ENCODE peak calls at places on chromosomes 11 and 22, in four cellular contexts. B, D, Z and R are unnamed samples.

GRCh38 chr11:119615879-119616190 is 113.2 kb downstream of the NECTIN1 start:
- DNase-seq in B (no peak), D (no peak), Z (no peak), R (no peak)

GRCh38 chr22:41681616-41682015 is 7.1 kb downstream of the SNU13 start:
- DNase-seq in B (no peak), D (no peak), Z (no peak), R (no peak)

GRCh38 chr11:72135891-72136676 is 559 bp downstream of the FOLR3 start:
- DNase-seq in D (peak; percentile 36), Z (no peak), B (no peak), R (no peak)

GRCh38 chr22:50178471-50178864 is 7.2 kb upstream of the TRABD start:
- DNase-seq in Z (no peak), D (no peak), B (no peak), R (no peak)

GRCh38 chr11:2576536-2576935 is 123.3 kb downstream of the KCNQ1OT1 start:
- DNase-seq in Z (no peak), B (no peak), D (no peak), R (no peak)

GRCh38 chr11:287821-288327 is 1.1 kb upstream of the PGGHG start:
- DNase-seq in D (no peak), Z (no peak), B (peak; percentile 59), R (peak; percentile 56)

GRCh38 chr11:95919514-95919913 is 4.4 kb downstream of the MTMR2 start:
- DNase-seq in B (no peak), D (no peak), Z (no peak), R (no peak)

GRCh38 chr11:20670932-20671403 is 1.6 kb downstream of the NELL1 start:
- DNase-seq in Z (no peak), B (no peak), D (no peak), R (no peak)

GRCh38 chr22:23815781-23816551 is 22.8 kb downstream of the DERL3 start:
- DNase-seq in D (no peak), Z (no peak), B (no peak), R (peak; percentile 5)

GRCh38 chr11:130510407-130511006 is 62.1 kb downstream of the ADAMTS15 start:
- DNase-seq in D (peak; percentile 83), Z (no peak), B (no peak), R (no peak)

GRCh38 chr22:42717197-42717967 is 3.3 kb downstream of the A4GALT start:
- DNase-seq in B (peak; percentile 57), Z (peak; percentile 66), D (no peak), R (no peak)

GRCh38 chr22:27542602-27543001 is 259.0 kb downstream of the MN1 start:
- DNase-seq in D (no peak), B (no peak), Z (no peak), R (no peak)

GRCh38 chr11:111936045-111936400 is 1.1 kb upstream of the DIXDC1 start:
- DNase-seq in B (no peak), Z (no peak), D (peak; percentile 46), R (no peak)

GRCh38 chr11:117022526-117022925 is 75.7 kb downstream of the SIK3 start:
- DNase-seq in D (no peak), B (no peak), Z (no peak), R (no peak)

GRCh38 chr11:2515401-2516275 is 70.8 kb downstream of the KCNQ1 start:
- DNase-seq in B (no peak), Z (no peak), D (no peak), R (peak; percentile 15)

GRCh38 chr11:120384476-120384875 is 48.3 kb downstream of the ARHGEF12 start:
- DNase-seq in B (no peak), Z (no peak), D (no peak), R (peak; percentile 69)

GRCh38 chr11:96187779-96188624 is 155.0 kb downstream of the MAML2 start:
- DNase-seq in B (no peak), Z (peak; percentile 26), D (peak; percentile 85), R (no peak)

GRCh38 chr11:31844351-31844750 is 33.2 kb upstream of the PAX6 start:
- DNase-seq in Z (no peak), D (no peak), B (no peak), R (no peak)

GRCh38 chr22:38303974-38304373 is 13.3 kb downstream of the CSNK1E start:
- DNase-seq in D (no peak), Z (no peak), B (no peak), R (no peak)

GRCh38 chr22:44139773-44140172 is 41.0 kb upstream of the PARVG start:
- DNase-seq in Z (no peak), B (no peak), D (no peak), R (no peak)

GRCh38 chr11:126310229-126310991 is 6.5 kb downstream of the DCPS start:
- DNase-seq in Z (peak; percentile 60), D (peak; percentile 74), B (peak; percentile 72), R (peak; percentile 81)

GRCh38 chr11:117735350-117735977 is 61.6 kb downstream of the DSCAML1 start:
- DNase-seq in D (no peak), B (no peak), Z (no peak), R (no peak)

GRCh38 chr22:42769574-42770447 is 49.1 kb upstream of the A4GALT start:
- DNase-seq in Z (peak; percentile 51), D (peak; percentile 95), B (peak; percentile 62), R (no peak)

GRCh38 chr11:75100314-75100713 is 3.6 kb upstream of the OR2AT4 start:
- DNase-seq in Z (peak; percentile 87), B (peak; percentile 62), D (peak; percentile 81), R (no peak)

GRCh38 chr11:45041556-45041955 is 90.9 kb upstream of the TP53I11 start:
- DNase-seq in Z (no peak), D (no peak), B (no peak), R (no peak)
- TF ChIP-seq RFX5 in Z (no peak), D (no peak), B (no peak), R (no peak)

GRCh38 chr11:36037031-36037430 is 93.2 kb downstream of the LDLRAD3 start:
- DNase-seq in Z (no peak), B (no peak), D (peak; percentile 43), R (no peak)
- TF ChIP-seq RFX5 in Z (no peak), B (no peak), D (no peak), R (no peak)

GRCh38 chr11:124646148-124646547 is 23.5 kb downstream of the TBRG1 start:
- DNase-seq in Z (no peak), B (no peak), D (no peak), R (no peak)
- TF ChIP-seq RFX5 in Z (no peak), B (no peak), D (no peak), R (no peak)

GRCh38 chr11:68216171-68216938 is 3.3 kb upstream of the KMT5B start:
- DNase-seq in D (no peak), Z (no peak), B (no peak), R (no peak)
- TF ChIP-seq RFX5 in D (no peak), Z (no peak), B (no peak), R (no peak)

GRCh38 chr11:22832315-22833041 is 2.9 kb upstream of the SVIP start:
- DNase-seq in D (no peak), Z (peak; percentile 15), B (peak; percentile 32), R (no peak)
- TF ChIP-seq RFX5 in D (no peak), Z (no peak), B (no peak), R (no peak)

GRCh38 chr22:39625554-39626537 is 55.3 kb downstream of the CACNA1I start:
- DNase-seq in Z (no peak), D (no peak), B (peak; percentile 68), R (no peak)
- TF ChIP-seq RFX5 in Z (no peak), D (no peak), B (no peak), R (no peak)

DNA sequence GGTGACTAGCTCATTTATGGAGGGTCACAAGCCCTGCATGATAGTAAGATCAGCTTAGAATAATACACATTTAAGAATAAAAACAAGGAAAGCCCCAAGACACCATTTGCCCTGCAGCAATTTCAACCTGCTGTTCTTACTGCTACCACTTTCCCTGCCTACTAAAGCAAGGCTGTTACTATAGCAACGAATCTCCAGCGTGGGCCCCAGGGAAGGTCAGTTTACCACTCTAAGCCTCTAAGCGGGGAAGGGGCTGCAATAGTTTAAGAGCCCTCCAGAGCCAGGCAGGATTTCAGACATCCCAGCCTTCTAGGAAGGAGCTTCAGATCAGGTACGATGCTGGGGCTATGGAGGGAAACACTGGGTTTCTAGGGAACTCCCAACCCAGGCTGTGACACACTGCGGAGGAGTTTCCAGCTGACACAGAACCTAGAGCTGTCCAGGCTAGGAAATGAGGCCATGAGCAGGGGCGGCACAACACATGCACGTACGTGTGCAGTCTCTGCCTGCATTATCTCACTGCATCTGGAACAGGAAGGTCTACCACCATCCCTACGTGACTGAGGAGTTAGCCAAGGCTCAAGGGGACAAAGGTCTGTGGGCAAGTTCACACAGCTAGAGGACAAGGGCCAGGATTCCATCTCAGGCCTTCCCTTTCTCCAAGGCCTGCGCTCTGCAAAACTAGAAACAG is 20.5 kb downstream of the HPS4 start:
- DNase-seq in D (peak; percentile 19), B (no peak), Z (no peak), R (no peak)
- TF ChIP-seq RFX5 in D (no peak), B (no peak), Z (no peak), R (no peak)

GRCh38 chr11:6440906-6441358 is at the start of gene HPX:
- DNase-seq in D (no peak), B (no peak), Z (no peak), R (no peak)

GRCh38 chr11:6437993-6438392 is 2.8 kb downstream of the HPX start:
- DNase-seq in Z (no peak), D (no peak), B (no peak), R (no peak)

GRCh38 chr11:6442441-6442840 is 1.7 kb upstream of the HPX start:
- DNase-seq in D (no peak), Z (no peak), B (no peak), R (no peak)

GRCh38 chr11:6437423-6437822 is 3.4 kb downstream of the HPX start:
- DNase-seq in D (no peak), B (peak; percentile 30), Z (no peak), R (no peak)

DNA sequence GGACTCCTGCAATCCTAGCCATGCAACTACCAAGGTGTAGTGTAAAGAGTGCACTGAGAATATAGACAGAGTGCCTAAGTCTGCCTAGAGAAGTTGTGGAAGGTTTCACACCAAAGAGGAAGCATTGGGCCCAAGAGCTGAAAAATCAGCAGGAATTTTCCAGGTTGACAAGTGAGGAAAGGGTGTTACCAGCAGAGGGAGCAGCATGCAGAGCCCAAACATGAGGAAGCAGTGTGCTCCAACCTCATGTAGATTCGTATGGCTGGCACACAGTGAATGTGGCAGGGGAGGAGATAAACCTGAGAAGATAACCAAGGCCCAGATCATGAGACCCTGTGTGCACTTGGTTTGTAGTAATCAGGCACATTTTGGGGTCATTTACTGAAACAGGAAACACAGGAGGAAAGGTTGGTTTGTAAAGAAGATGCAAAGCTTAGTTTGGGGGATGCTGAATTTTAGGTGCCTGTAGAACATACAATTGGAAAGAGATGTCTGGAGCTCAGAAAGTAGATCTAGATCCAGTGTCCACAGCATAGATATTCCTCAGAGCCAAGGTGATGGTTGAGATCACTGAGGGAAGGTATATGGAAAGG is 1.7 kb downstream of the HPX start:
- DNase-seq in Z (peak; percentile 68), D (peak; percentile 59), B (peak; percentile 33), R (peak; percentile 64)
- TF ChIP-seq RFX5 in Z (no peak), D (no peak), B (no peak), R (no peak)

DNA sequence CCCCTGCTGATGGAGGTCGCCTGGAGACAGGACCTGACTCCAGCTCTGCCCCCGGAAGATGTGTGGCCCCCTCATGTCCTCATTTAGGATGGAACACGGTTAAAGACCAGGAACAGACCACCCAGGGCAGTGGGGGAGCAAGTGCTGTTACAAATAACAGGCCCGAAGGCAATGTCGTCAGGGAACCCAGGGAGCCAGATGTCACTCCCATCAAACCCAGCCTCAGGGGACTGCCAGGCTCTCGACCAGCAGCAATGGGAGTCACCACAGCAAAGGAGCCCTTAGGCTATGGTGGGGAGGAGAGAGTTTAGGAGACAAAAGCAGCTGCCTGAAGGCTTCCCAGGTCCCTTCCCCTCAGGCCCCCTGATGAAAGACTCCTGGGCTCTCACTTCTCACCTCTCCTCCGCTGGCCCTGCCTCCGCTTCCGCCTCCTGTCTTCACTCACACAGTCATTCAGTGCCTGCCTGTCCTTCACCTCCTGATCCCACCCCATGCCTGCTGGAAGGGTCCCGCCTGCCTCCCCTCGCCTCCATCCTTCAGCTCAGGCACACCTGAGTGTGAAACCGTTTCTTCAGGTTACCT is 4.4 kb downstream of the RPS19BP1 start:
- DNase-seq in Z (no peak), B (no peak), D (no peak), R (peak; percentile 20)
- TF ChIP-seq RFX5 in Z (no peak), B (no peak), D (no peak), R (no peak)